ENCODE peak calls at places on chromosomes 4 and X, in nine cellular contexts. E is foreskin fibroblast, G is HFF-Myc, P is breast epithelium, W is psoas muscle, K is endothelial cell, H is bronchial epithelial cell, M is HCT116, Q is lower lobe of right lung. B is an unnamed sample.

GRCh38 chr4:16754104-16754503 is 144.3 kb downstream of the LDB2 start:
- DNase-seq in E (no peak), G (no peak), P (no peak), W (no peak), K (no peak), H (no peak), M (no peak), Q (no peak), B (no peak)

GRCh38 chr4:113157086-113157857 is 107.8 kb downstream of the ANK2 start:
- DNase-seq in E (no peak), G (no peak), P (no peak), W (no peak), K (no peak), H (peak; percentile 38), M (no peak), Q (no peak), B (no peak)

GRCh38 chrX:78199851-78200250 is 60.4 kb upstream of the TAF9B start:
- DNase-seq in E (no peak), G (peak; percentile 4), P (no peak), W (no peak), K (no peak), H (peak; percentile 42), M (peak; percentile 8), Q (no peak), B (no peak)

GRCh38 chrX:100743009-100743615 is 11.2 kb upstream of the SYTL4 start:
- DNase-seq in E (no peak), G (no peak), P (no peak), W (no peak), K (no peak), H (no peak), M (no peak), Q (no peak), B (no peak)

GRCh38 chrX:137166591-137166990 is 132.8 kb upstream of the GPR101 start:
- DNase-seq in E (no peak), G (no peak), P (no peak), W (no peak), K (peak; percentile 17), H (peak; percentile 3), M (no peak), Q (no peak), B (no peak)

GRCh38 chr4:36288727-36289126 is 7.3 kb downstream of the DTHD1 start:
- DNase-seq in E (no peak), G (no peak), P (no peak), W (no peak), K (no peak), H (peak; percentile 47), M (no peak), Q (no peak), B (no peak)

GRCh38 chrX:132393090-132393884 is 95.6 kb downstream of the MBNL3 start:
- DNase-seq in E (no peak), G (no peak), P (no peak), W (no peak), K (no peak), H (peak; percentile 71), M (no peak), Q (no peak), B (no peak)

GRCh38 chrX:31591355-31591754 is 519.5 kb upstream of the FTHL17 start:
- DNase-seq in E (no peak), G (no peak), P (no peak), W (no peak), K (no peak), H (no peak), M (no peak), Q (no peak), B (no peak)

GRCh38 chrX:120452131-120452530 is 17.0 kb downstream of the LAMP2 start:
- DNase-seq in E (peak; percentile 16), G (no peak), P (no peak), W (no peak), K (no peak), H (no peak), M (no peak), Q (no peak), B (no peak)

GRCh38 chr4:38717604-38718003 is 53.6 kb downstream of the KLF3 start:
- DNase-seq in E (peak; percentile 70), G (no peak), P (no peak), W (no peak), K (no peak), H (peak; percentile 41), M (no peak), Q (no peak), B (no peak)

GRCh38 chr4:42397256-42397634 is at the start of gene SHISA3:
- DNase-seq in E (no peak), G (no peak), P (no peak), W (peak; percentile 46), K (peak; percentile 40), H (peak; percentile 5), M (no peak), Q (no peak), B (peak; percentile 43)

GRCh38 chr4:139659735-139660424 is 5.7 kb upstream of the MGST2 start:
- DNase-seq in E (no peak), G (no peak), P (no peak), W (no peak), K (no peak), H (no peak), M (no peak), Q (no peak), B (no peak)

GRCh38 chrX:13646154-13646549 is 6.8 kb upstream of the TCEANC start:
- DNase-seq in E (peak; percentile 47), G (peak; percentile 30), P (no peak), W (no peak), K (peak; percentile 50), H (peak; percentile 37), M (peak; percentile 24), Q (peak; percentile 50), B (peak; percentile 48)

GRCh38 chr4:890036-890695 is 42.0 kb downstream of the GAK start:
- DNase-seq in E (no peak), G (no peak), P (no peak), W (no peak), K (no peak), H (no peak), M (no peak), Q (no peak), B (no peak)

GRCh38 chrX:109889289-109890006 is 113.5 kb upstream of the TMEM164 start:
- DNase-seq in E (no peak), G (no peak), P (no peak), W (no peak), K (peak; percentile 12), H (no peak), M (no peak), Q (no peak), B (peak; percentile 13)
- TF ChIP-seq CTCF in E (peak; percentile 35), G (no peak), P (no peak), W (no peak), K (no peak), H (peak; percentile 24), M (no peak), Q (no peak), B (peak; percentile 28)

GRCh38 chrX:69615323-69615722 is 590 bp upstream of the EDA start:
- DNase-seq in E (no peak), G (no peak), P (no peak), W (no peak), K (no peak), H (no peak), M (no peak), Q (no peak), B (no peak)

GRCh38 chrX:69616520-69617203 is 749 bp downstream of the EDA start:
- DNase-seq in E (no peak), G (no peak), P (no peak), W (peak; percentile 53), K (peak; percentile 7), H (no peak), M (no peak), Q (peak; percentile 41), B (peak; percentile 5)

GRCh38 chrX:69614896-69615295 is 1.0 kb upstream of the EDA start:
- DNase-seq in E (no peak), G (no peak), P (no peak), W (no peak), K (no peak), H (no peak), M (no peak), Q (no peak), B (no peak)

GRCh38 chrX:69615779-69616519 is at the start of gene EDA:
- DNase-seq in E (peak; percentile 44), G (no peak), P (peak; percentile 63), W (peak; percentile 93), K (peak; percentile 84), H (peak; percentile 57), M (peak; percentile 61), Q (peak; percentile 87), B (peak; percentile 69)

DNA sequence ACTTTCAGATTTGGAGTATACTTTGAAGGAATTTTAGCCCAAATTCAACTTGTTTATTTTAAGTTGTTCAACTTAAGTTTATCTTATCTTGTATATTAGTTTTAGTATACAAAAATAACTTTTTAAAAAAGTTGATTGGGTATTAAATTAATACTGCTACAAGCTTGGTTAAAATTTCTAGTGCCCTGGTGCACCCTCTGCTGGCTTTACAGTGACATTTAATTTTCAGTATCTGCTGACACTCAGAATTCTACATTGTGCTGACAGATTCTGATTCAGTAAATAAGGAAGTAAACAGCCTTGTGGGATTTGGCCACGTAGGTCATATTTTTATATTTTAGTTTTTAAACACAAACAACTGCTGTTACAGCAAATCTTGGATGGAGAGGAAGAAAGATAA is 2.9 kb downstream of the EDA start:
- DNase-seq in E (no peak), G (no peak), P (no peak), W (no peak), K (no peak), H (peak; percentile 38), M (no peak), Q (no peak), B (no peak)
- TF ChIP-seq CTCF in E (peak; percentile 5), G (no peak), P (peak; percentile 52), W (peak; percentile 52), K (peak; percentile 41), H (peak; percentile 15), M (peak; percentile 39), Q (peak; percentile 28), B (peak; percentile 65)

GRCh38 chr4:148852092-148852699 is 410.0 kb upstream of the NR3C2 start:
- DNase-seq in E (no peak), G (no peak), P (no peak), W (no peak), K (no peak), H (peak; percentile 67), M (no peak), Q (no peak), B (no peak)
- TF ChIP-seq CTCF in E (no peak), G (no peak), P (no peak), W (peak; percentile 6), K (no peak), H (no peak), M (no peak), Q (no peak), B (no peak)

DNA sequence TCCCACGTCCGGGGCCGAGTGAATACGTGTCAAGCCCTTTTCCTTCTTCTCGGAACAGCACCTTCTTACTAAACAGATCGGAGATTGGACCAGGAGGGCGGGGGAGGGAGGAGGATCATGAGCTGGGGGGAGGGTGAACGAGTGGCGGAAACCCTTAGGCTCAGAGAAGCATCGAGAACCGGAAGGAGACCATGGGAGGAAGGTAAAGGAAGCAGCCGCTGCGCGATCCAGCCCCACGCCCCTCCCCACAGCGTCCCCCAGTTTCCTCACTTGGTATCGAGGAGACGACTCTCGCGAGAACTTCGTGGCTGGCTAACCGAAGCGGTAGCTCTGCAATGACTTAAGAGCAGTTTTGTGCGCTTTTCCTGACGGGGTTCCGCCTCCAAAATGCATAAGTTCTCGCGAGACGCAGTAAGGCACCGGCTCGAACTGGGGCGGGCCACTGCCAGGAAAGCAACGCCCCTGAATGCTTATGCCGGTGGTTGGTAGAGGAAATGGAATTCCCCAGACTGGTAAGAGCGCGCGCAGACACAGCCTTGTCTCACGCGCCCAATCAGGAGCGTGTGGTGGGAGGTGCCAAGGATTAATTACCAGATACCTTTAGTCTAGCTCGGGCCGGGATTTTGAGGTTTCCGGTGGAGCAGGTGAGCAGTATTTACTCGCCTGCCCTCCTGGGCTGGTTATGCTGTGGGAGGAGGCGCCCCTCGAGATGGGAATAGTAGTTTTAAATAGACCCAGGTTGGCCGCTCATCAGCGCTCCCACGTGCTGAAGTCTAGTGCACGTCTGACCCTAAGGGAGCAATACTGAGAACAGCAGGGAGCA is 534 bp upstream of the UBE2D3 start:
- DNase-seq in E (peak; percentile 100), G (peak; percentile 100), P (peak; percentile 99), W (peak; percentile 100), K (peak; percentile 94), H (peak; percentile 100), M (peak; percentile 100), Q (peak; percentile 100), B (peak; percentile 90)
- TF ChIP-seq CTCF in E (no peak), G (no peak), P (no peak), W (no peak), K (no peak), H (peak; percentile 1), M (no peak), Q (no peak), B (no peak)